ENCODE peak calls at places on chromosomes 4 and X, in nine cellular contexts. C is adrenal gland, P is T-helper 22 cell, V is BE2C, E is endothelial cell, I is HL-60, B is SIG-M5, R is naive B cell, Z is fibroblast of pulmonary artery. D is an unnamed sample.

GRCh38 chrX:22134681-22135080 is 102.6 kb downstream of the PHEX start:
- DNase-seq in I (no peak), Z (peak), B (no peak), C (no peak), V (peak), E (no peak), R (no peak), P (no peak), D (no peak)

GRCh38 chr4:20354120-20354519 is 102.4 kb downstream of the SLIT2 start:
- DNase-seq in I (no peak), Z (no peak), R (no peak), V (no peak), B (no peak), C (no peak), E (no peak), P (no peak), D (no peak)

GRCh38 chr4:173917255-173917960 is 366.1 kb downstream of the FBXO8 start:
- DNase-seq in V (no peak), P (no peak), E (no peak), Z (peak), C (no peak), B (no peak), R (no peak), I (no peak), D (no peak)

GRCh38 chr4:163550869-163551267 is 56.4 kb downstream of the TMA16 start:
- DNase-seq in E (no peak), R (no peak), C (no peak), V (no peak), Z (no peak), P (no peak), B (no peak), I (no peak), D (no peak)

GRCh38 chrX:130994671-130995070 is 63.5 kb upstream of the ARHGAP36 start:
- DNase-seq in I (peak), E (peak), C (no peak), P (no peak), V (peak), B (no peak), R (no peak), Z (peak), D (no peak)

GRCh38 chr4:93897559-93897958 is 69.0 kb downstream of the ATOH1 start:
- DNase-seq in V (no peak), R (no peak), I (no peak), Z (peak), C (no peak), B (no peak), E (no peak), P (no peak), D (no peak)

GRCh38 chr4:2858451-2859217 is 15.0 kb downstream of the ADD1 start:
- DNase-seq in P (no peak), R (no peak), B (no peak), I (peak), V (no peak), E (no peak), C (peak), Z (peak), D (no peak)

GRCh38 chr4:105170703-105171102 is 24.0 kb downstream of the TET2 start:
- DNase-seq in V (no peak), E (no peak), C (no peak), Z (no peak), B (no peak), R (no peak), P (no peak), I (peak), D (no peak)

GRCh38 chrX:45889471-45889870 is 655.8 kb downstream of the ZNF674 start:
- DNase-seq in B (no peak), V (no peak), C (no peak), Z (peak), I (no peak), P (no peak), R (no peak), E (no peak), D (no peak)

GRCh38 chr4:139978692-139979091 is 175.3 kb downstream of the MAML3 start:
- DNase-seq in I (peak), E (no peak), V (no peak), P (no peak), R (peak), Z (no peak), B (peak), C (no peak), D (peak)

GRCh38 chr4:158798062-158798461 is 29.2 kb downstream of the FNIP2 start:
- DNase-seq in B (no peak), Z (no peak), I (no peak), P (no peak), E (no peak), R (no peak), C (no peak), V (no peak), D (no peak)

GRCh38 chr4:5510506-5510905 is 197.9 kb downstream of the EVC2 start:
- DNase-seq in P (no peak), I (no peak), R (no peak), E (no peak), Z (no peak), B (no peak), V (no peak), C (no peak), D (no peak)

GRCh38 chr4:38889143-38889542 is 21.5 kb downstream of the FAM114A1 start:
- DNase-seq in V (no peak), I (no peak), P (no peak), R (no peak), E (no peak), C (no peak), B (no peak), Z (peak), D (no peak)

GRCh38 chrX:33892670-33893069 is 239.4 kb downstream of the FAM47A start:
- DNase-seq in B (no peak), E (no peak), I (no peak), P (no peak), Z (no peak), C (no peak), V (no peak), R (no peak), D (no peak)

GRCh38 chr4:184979461-184980124 is 38.7 kb upstream of the HELT start:
- DNase-seq in R (no peak), I (no peak), C (no peak), P (no peak), E (no peak), B (no peak), Z (no peak), V (peak), D (no peak)

GRCh38 chr4:13312264-13312663 is 171.9 kb downstream of the RAB28 start:
- DNase-seq in E (no peak), R (no peak), P (no peak), B (no peak), V (no peak), C (no peak), Z (no peak), I (no peak), D (no peak)

GRCh38 chr4:76640252-76640925 is 205.4 kb downstream of the SHROOM3 start:
- DNase-seq in Z (no peak), P (no peak), R (no peak), E (no peak), C (no peak), I (no peak), V (no peak), B (no peak), D (no peak)

D was measured in activated T-helper 2 cell treated with anti-CD3 and anti-CD28 coated beads, Interferon-gamma antibody, Interleukin-2, Interleukin-4, amounts not matched to agents 10 μg/mL and 5 μg/mL and 100 μg/mL, durations not matched to agents 14 hours and 24 hours and 36 hours.